ENCODE peak calls at places on chromosomes 12 and 14, in eight cellular contexts. O is CD8-positive, alpha-beta T cell; R is ovary; K is left ventricle myocardium inferior; C is pancreas; I is adrenal gland; H is stomach; N is Panc1. F is an unnamed sample.
A peak's percentile ranks its signal among the peaks of the same experiment; 100 is the strongest.

GRCh38 chr12:91811481-91812287 is 334.0 kb downstream of the BTG1 start:
- DNase-seq in O (peak; percentile 86), R (peak; percentile 84), K (peak; percentile 73), C (peak; percentile 83), I (peak; percentile 91), H (peak; percentile 76), N (peak; percentile 33), F (peak; percentile 71)

GRCh38 chr12:52436000-52436827 is 2.0 kb upstream of the KRT75 start:
- DNase-seq in O (no peak), R (no peak), K (no peak), C (no peak), I (no peak), H (no peak), N (no peak), F (no peak)

GRCh38 chr14:90580381-90581335 is 183.8 kb downstream of the CALM1 start:
- DNase-seq in O (no peak), R (no peak), K (no peak), C (no peak), I (no peak), H (no peak), N (no peak), F (no peak)

GRCh38 chr14:73461478-73462077 is 3.2 kb upstream of the NUMB start:
- DNase-seq in O (no peak), R (no peak), K (no peak), C (no peak), I (no peak), H (no peak), N (no peak), F (no peak)

GRCh38 chr14:74875941-74876913 is at the start of gene PROX2:
- DNase-seq in O (peak; percentile 35), R (no peak), K (no peak), C (no peak), I (no peak), H (no peak), N (no peak), F (no peak)

GRCh38 chr12:103854372-103854973 is 13.4 kb upstream of the NT5DC3 start:
- DNase-seq in O (no peak), R (no peak), K (no peak), C (no peak), I (no peak), H (no peak), N (no peak), F (no peak)

GRCh38 chr12:4270016-4270669 is 3.4 kb upstream of the CCND2 start:
- DNase-seq in O (peak; percentile 50), R (no peak), K (no peak), C (no peak), I (peak; percentile 48), H (no peak), N (no peak), F (no peak)

GRCh38 chr14:76904100-76904739 is 78.0 kb downstream of the LRRC74A start:
- DNase-seq in O (no peak), R (peak; percentile 80), K (peak; percentile 48), C (no peak), I (peak; percentile 84), H (no peak), N (no peak), F (peak; percentile 71)

GRCh38 chr12:53750812-53751335 is 905 bp downstream of the CISTR start:
- DNase-seq in O (peak; percentile 20), R (peak; percentile 61), K (peak; percentile 32), C (no peak), I (no peak), H (no peak), N (no peak), F (peak; percentile 32)

GRCh38 chr12:2638273-2639019 is 156.3 kb upstream of the FKBP4 start:
- DNase-seq in O (no peak), R (no peak), K (no peak), C (no peak), I (peak; percentile 11), H (no peak), N (no peak), F (peak; percentile 32)

GRCh38 chr14:78107171-78107570 is 63.0 kb upstream of the NRXN3 start:
- DNase-seq in O (no peak), R (no peak), K (no peak), C (no peak), I (no peak), H (no peak), N (no peak), F (no peak)

GRCh38 chr14:94769413-94770250 is at the start of gene GSC:
- DNase-seq in O (no peak), R (peak; percentile 44), K (peak; percentile 26), C (peak; percentile 78), I (no peak), H (peak; percentile 42), N (no peak), F (peak; percentile 82)

GRCh38 chr12:57522887-57523705 is 472 bp downstream of the MBD6 start:
- DNase-seq in O (peak; percentile 47), R (peak; percentile 78), K (peak; percentile 67), C (peak; percentile 68), I (peak; percentile 81), H (peak; percentile 48), N (no peak), F (peak; percentile 80)

GRCh38 chr14:91649930-91650329 is 82.0 kb downstream of the CATSPERB start:
- DNase-seq in O (peak; percentile 23), R (no peak), K (no peak), C (no peak), I (no peak), H (no peak), N (no peak), F (no peak)

GRCh38 chr14:41130274-41130673 is 476.4 kb upstream of the LRFN5 start:
- DNase-seq in O (no peak), R (no peak), K (no peak), C (no peak), I (no peak), H (no peak), N (no peak), F (no peak)

GRCh38 chr12:88935856-88936255 is 355.6 kb upstream of the KITLG start:
- DNase-seq in O (no peak), R (no peak), K (no peak), C (no peak), I (no peak), H (no peak), N (no peak), F (no peak)

GRCh38 chr12:127811988-127812387 is 455.0 kb upstream of the TMEM132C start:
- DNase-seq in O (no peak), R (no peak), K (peak; percentile 57), C (no peak), I (no peak), H (no peak), N (no peak), F (peak; percentile 49)

GRCh38 chr14:76615331-76615730 is 145.9 kb upstream of the VASH1 start:
- DNase-seq in O (no peak), R (no peak), K (no peak), C (no peak), I (no peak), H (no peak), N (no peak), F (no peak)

GRCh38 chr14:87868920-87869319 is 124.1 kb downstream of the GALC start:
- DNase-seq in O (no peak), R (no peak), K (no peak), C (no peak), I (no peak), H (no peak), N (no peak), F (no peak)
- TF ChIP-seq CTCF in O (no peak), R (no peak), K (no peak), C (no peak), I (no peak), H (no peak), N (no peak), F (no peak)

GRCh38 chr12:44829045-44829444 is 47.1 kb downstream of the NELL2 start:
- DNase-seq in O (no peak), R (no peak), K (no peak), C (no peak), I (no peak), H (no peak), N (no peak), F (no peak)
- H3K4me1 ChIP-seq in O (peaks cover 69% of the 10 kb centered on the region), R (no peaks in the 10 kb centered on the region), K (no peaks in the 10 kb centered on the region), C (no peaks in the 10 kb centered on the region), I (no peaks in the 10 kb centered on the region), H (no peaks in the 10 kb centered on the region), N (no peaks in the 10 kb centered on the region), F (no peaks in the 10 kb centered on the region)

GRCh38 chr14:100083706-100084105 is 18.5 kb downstream of the EVL start:
- DNase-seq in O (no peak), R (no peak), K (no peak), C (no peak), I (no peak), H (no peak), N (no peak), F (no peak)

GRCh38 chr14:100082723-100083122 is 17.5 kb downstream of the EVL start:
- DNase-seq in O (no peak), R (no peak), K (no peak), C (no peak), I (peak; percentile 27), H (no peak), N (no peak), F (no peak)

GRCh38 chr14:100084591-100084990 is 19.4 kb downstream of the EVL start:
- DNase-seq in O (no peak), R (no peak), K (no peak), C (no peak), I (peak; percentile 7), H (no peak), N (no peak), F (no peak)

GRCh38 chr14:100086361-100086760 is 21.1 kb downstream of the EVL start:
- DNase-seq in O (no peak), R (no peak), K (no peak), C (no peak), I (peak; percentile 1), H (no peak), N (no peak), F (no peak)

DNA sequence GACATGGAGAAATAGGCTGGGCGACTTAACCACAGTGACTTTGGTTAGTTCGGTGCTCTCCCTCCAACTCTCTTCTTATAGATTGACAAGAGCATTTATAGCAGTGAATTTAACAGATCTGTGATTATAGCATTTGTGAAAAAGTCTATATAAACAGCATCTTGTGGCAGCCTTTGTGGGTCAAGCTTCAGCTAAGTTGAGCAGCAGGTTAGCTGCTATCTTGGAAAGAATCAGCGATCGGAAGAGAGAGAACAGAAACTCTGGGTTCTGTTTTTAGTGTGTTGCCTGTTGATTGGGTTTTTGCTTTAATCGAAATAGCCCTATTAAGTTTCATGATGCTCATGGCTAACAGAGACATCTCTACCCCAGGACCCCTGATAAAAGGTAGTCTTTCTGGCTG is 20.2 kb downstream of the EVL start:
- DNase-seq in O (no peak), R (no peak), K (no peak), C (no peak), I (no peak), H (no peak), N (no peak), F (no peak)
- H3K36me3 ChIP-seq in O (peaks cover 60% of the 10 kb centered on the region), R (no peaks in the 10 kb centered on the region), K (peaks cover 28% of the 10 kb centered on the region), C (no peaks in the 10 kb centered on the region), I (no peaks in the 10 kb centered on the region), H (peaks cover 35% of the 10 kb centered on the region), N (no peaks in the 10 kb centered on the region), F (no peaks in the 10 kb centered on the region)

GRCh38 chr12:82647853-82648252 is 38.9 kb upstream of the TMTC2 start:
- DNase-seq in O (no peak), R (no peak), K (no peak), C (no peak), I (no peak), H (no peak), N (no peak), F (no peak)
- TF ChIP-seq CTCF in O (no peak), R (no peak), K (no peak), C (no peak), I (no peak), H (no peak), N (no peak), F (no peak)

F was measured in psoas muscle.